ENCODE peak calls at places on chromosomes 4 and X, in four cellular contexts. A is K562, L is GM12878, B is HepG2. Y is an unnamed sample.

GRCh38 chr4:37956941-37957340 is 3.3 kb upstream of the PTTG2 start:
- DNase-seq in A (no peak), L (no peak), B (no peak), Y (no peak)

GRCh38 chr4:122632396-122633143 is 11.7 kb upstream of the IL21 start:
- DNase-seq in A (no peak), L (peak), B (no peak), Y (no peak)

GRCh38 chrX:22963186-22963585 is 36.6 kb upstream of the DDX53 start:
- DNase-seq in A (no peak), L (no peak), B (no peak), Y (no peak)

GRCh38 chr4:152278505-152279301 is 257.2 kb downstream of the FBXW7 start:
- DNase-seq in A (no peak), L (peak), B (no peak), Y (no peak)

GRCh38 chrX:108036298-108036973 is 8.4 kb upstream of the VSIG1 start:
- DNase-seq in A (peak), L (no peak), B (peak), Y (peak)

GRCh38 chr4:47154816-47155370 is 123.5 kb downstream of the GABRB1 start:
- DNase-seq in A (no peak), L (no peak), B (no peak), Y (no peak)

GRCh38 chrX:119512145-119512800 is 44.0 kb downstream of the SLC25A5 start:
- DNase-seq in A (peak), L (no peak), B (peak), Y (peak)

GRCh38 chrX:34401411-34401810 is 255.7 kb downstream of the TMEM47 start:
- DNase-seq in A (no peak), L (no peak), B (no peak), Y (no peak)

GRCh38 chrX:51860679-51861078 is 32.7 kb upstream of the MAGED1 start:
- DNase-seq in A (peak), L (no peak), B (peak), Y (peak)

GRCh38 chrX:7316887-7317286 is 168.9 kb upstream of the PUDP start:
- DNase-seq in A (no peak), L (no peak), B (no peak), Y (no peak)

GRCh38 chrX:1443496-1444075 is 9.1 kb downstream of the ASMTL start:
- DNase-seq in A (no peak), L (no peak), B (no peak), Y (no peak)

GRCh38 chrX:73561791-73562190 is 1.2 kb upstream of the CHIC1 start:
- DNase-seq in A (no peak), L (no peak), B (no peak), Y (no peak)

GRCh38 chrX:105564536-105564935 is 257.8 kb upstream of the NRK start:
- DNase-seq in A (no peak), L (no peak), B (no peak), Y (peak)

GRCh38 chr4:83362492-83363329 is 28.1 kb upstream of the HPSE start:
- DNase-seq in A (no peak), L (no peak), B (peak), Y (peak)

GRCh38 chr4:173516621-173517612 is 13.1 kb downstream of the HAND2 start:
- DNase-seq in A (no peak), L (no peak), B (no peak), Y (no peak)

GRCh38 chrX:140141444-140142029 is 176.2 kb upstream of the CXorf66 start:
- DNase-seq in A (peak), L (peak), B (peak), Y (peak)

GRCh38 chr4:56048621-56049427 is 100.1 kb downstream of the CEP135 start:
- DNase-seq in A (peak), L (peak), B (no peak), Y (peak)

GRCh38 chr4:188121530-188121929 is 12.1 kb upstream of the TRIML2 start:
- DNase-seq in A (no peak), L (no peak), B (no peak), Y (no peak)

GRCh38 chrX:3638280-3638873 is 75.1 kb downstream of the PRKX start:
- DNase-seq in A (peak), L (peak), B (peak), Y (peak)

GRCh38 chr4:140004580-140005314 is 149.2 kb downstream of the MAML3 start:
- DNase-seq in A (no peak), L (no peak), B (no peak), Y (no peak)

GRCh38 chr4:40253906-40254305 is 57.1 kb downstream of the RHOH start:
- DNase-seq in A (no peak), L (no peak), B (no peak), Y (no peak)

GRCh38 chr4:41535911-41536361 is 2.0 kb upstream of the LIMCH1 start:
- DNase-seq in A (no peak), L (no peak), B (no peak), Y (no peak)

GRCh38 chr4:71130827-71131603 is 137.6 kb downstream of the DCK start:
- DNase-seq in A (no peak), L (no peak), B (no peak), Y (no peak)

GRCh38 chr4:153204247-153205027 is at the start of gene TRIM2:
- DNase-seq in A (peak), L (no peak), B (peak), Y (no peak)

GRCh38 chr4:8315343-8316250 is 46.0 kb downstream of the HTRA3 start:
- DNase-seq in A (no peak), L (no peak), B (peak), Y (no peak)

GRCh38 chr4:15654556-15655222 is 468 bp downstream of the FBXL5 start:
- DNase-seq in A (no peak), L (no peak), B (peak), Y (peak)

GRCh38 chr4:20251796-20252655 is at the start of gene SLIT2:
- DNase-seq in A (peak), L (no peak), B (peak), Y (peak)

GRCh38 chrX:53704294-53704693 is 17.8 kb upstream of the HUWE1 start:
- DNase-seq in A (no peak), L (no peak), B (no peak), Y (peak)

GRCh38 chr4:158729716-158730559 is 6.7 kb upstream of the PPID start:
- DNase-seq in A (no peak), L (peak), B (peak), Y (peak)

GRCh38 chrX:40227111-40227510 is 129.4 kb upstream of the BCOR start:
- DNase-seq in A (no peak), L (no peak), B (no peak), Y (no peak)

GRCh38 chrX:156000361-156000926 is 2.9 kb downstream of the IL9R start:
- DNase-seq in A (peak), L (no peak), B (no peak), Y (no peak)

DNA sequence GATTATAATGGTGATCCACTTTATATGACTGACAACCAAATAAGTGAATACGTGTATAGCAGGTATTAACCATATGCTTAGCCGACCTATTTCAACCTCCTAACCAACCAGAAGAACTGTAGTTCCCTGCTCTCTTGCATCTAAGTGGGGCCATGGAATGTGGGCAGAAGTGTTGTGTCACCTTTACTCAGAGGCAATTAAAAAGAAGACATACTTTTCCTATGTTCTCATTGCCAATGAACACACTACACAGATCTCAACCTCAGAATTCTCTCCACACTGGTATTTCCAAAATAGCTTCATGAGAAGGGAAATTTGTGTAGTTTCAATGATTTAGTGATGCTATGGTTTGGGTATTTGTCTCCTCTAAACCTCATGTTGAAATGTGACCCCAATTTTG is 3.2 kb upstream of the NFKB1 start:
- DNase-seq in A (no peak), L (no peak), B (no peak), Y (no peak)
- TF ChIP-seq MYC in A (no peak), L (no peak), B (no peak), Y (no peak)

GRCh38 chr4:105150511-105150910 is 3.8 kb downstream of the TET2 start:
- DNase-seq in A (no peak), L (no peak), B (no peak), Y (no peak)

GRCh38 chr4:105147226-105148151 is 813 bp downstream of the TET2 start:
- DNase-seq in A (peak), L (no peak), B (peak), Y (peak)

GRCh38 chr4:105146286-105147219 is at the start of gene TET2:
- DNase-seq in A (peak), L (peak), B (peak), Y (peak)

GRCh38 chr4:105145913-105146285 is 777 bp upstream of the TET2 start:
- DNase-seq in A (no peak), L (no peak), B (no peak), Y (no peak)

GRCh38 chr4:105149771-105150170 is 3.1 kb downstream of the TET2 start:
- DNase-seq in A (no peak), L (no peak), B (no peak), Y (peak)
- H3K4me3 ChIP-seq in A (no peak), L (peak), B (no peak), Y (peak)

DNA sequence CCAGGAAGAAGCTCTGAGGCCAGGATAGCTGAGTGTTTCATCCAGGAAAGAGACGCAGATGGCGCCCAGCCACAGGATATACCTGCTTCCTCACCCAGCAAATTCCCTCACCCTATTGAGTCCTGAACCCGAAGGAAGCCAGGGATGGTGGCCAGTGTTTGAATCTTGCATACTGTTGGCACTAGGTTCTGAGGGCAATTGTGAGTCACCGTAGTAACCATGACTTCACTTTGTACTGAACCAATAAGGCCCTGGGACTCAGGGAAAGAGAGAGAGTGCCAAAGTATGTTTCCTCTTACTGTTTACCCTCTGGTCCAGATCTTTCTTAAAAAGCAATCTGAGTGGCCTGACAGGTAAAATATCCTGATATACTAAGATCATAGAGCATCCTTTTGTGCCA is 25.6 kb upstream of the SMIM10L2A start:
- DNase-seq in A (no peak), L (no peak), B (no peak), Y (no peak)
- TF ChIP-seq MYC in A (no peak), L (no peak), B (no peak), Y (no peak)

DNA sequence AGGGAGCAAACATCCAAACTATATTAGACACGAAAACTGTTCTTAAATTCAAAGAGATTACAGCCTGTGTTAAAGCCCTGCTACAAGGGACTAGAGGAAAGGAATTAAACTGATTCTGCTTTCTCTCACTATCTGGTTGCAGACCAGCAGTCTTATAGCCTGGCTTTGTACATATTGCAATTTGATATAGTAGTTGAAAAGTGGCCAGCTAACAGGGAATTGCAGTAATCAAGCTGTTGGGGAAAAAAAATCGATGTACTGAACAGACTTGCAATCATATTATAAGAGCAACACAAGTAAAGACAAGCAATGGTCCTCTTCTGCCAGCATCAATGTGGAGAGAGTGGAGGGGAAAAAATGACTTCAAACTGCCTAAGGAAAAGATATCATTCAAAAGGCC is 364.4 kb upstream of the EPHA5 start:
- DNase-seq in A (no peak), L (no peak), B (no peak), Y (no peak)
- H3K4me3 ChIP-seq in A (no peak), L (no peak), B (no peak), Y (no peak)

GRCh38 chr4:78179188-78179587 is 122.1 kb downstream of the FRAS1 start:
- DNase-seq in A (no peak), L (no peak), B (no peak), Y (no peak)
- TF ChIP-seq MYC in A (no peak), L (no peak), B (no peak), Y (no peak)

DNA sequence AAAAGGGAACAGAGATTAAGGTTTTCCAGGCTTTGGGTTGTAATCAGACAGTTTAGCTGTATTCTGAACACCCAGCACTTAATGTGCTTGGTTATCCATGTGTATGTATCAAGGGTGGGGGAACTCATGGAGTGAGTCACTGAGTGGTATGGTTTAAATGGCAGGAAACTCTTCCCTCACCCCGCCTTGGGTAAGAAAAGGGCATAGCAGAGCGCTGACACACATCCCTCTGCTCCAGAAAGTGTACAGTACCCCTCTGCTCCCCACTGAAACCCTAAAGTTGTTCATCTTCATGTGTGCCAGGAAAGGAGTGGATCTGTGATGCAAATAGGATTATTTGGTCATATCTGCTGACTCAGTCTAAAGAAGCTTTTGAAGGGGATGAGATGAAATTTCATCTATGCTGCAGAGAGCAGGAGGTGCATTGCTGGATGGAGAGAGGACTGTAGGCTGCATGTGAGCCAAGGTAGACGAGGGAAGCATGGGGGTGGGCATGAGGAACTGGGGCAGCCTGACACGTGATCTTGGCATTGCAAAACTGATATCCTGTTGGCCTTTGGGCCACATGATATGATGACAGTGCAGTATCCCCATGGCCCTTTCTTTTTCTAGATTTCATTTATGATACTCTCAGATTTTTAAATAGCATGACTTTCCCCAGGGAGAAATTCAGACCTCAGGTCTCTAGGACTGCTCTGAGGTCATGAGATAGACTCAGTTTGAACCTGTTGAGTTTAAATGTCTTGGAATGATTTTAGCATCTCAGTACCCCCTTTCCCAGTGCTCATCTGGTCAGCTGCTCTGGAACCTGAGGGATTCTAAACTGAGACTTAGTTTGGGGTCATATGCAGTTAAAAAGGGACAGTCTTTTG is 84.8 kb downstream of the TMEM164 start:
- DNase-seq in A (no peak), L (no peak), B (no peak), Y (peak)
- H3K4me3 ChIP-seq in A (no peak), L (no peak), B (no peak), Y (peak)

GRCh38 chr4:10619220-10619619 is 65.3 kb downstream of the CLNK start:
- DNase-seq in A (no peak), L (no peak), B (no peak), Y (no peak)
- TF ChIP-seq MYC in A (no peak), L (no peak), B (no peak), Y (no peak)

GRCh38 chr4:109973529-109973905 is 60.8 kb downstream of the EGF start:
- DNase-seq in A (no peak), L (no peak), B (peak), Y (no peak)
- H3K4me3 ChIP-seq in A (no peak), L (no peak), B (peak), Y (no peak)

Y was measured in NB4.